ENCODE peak calls at places on chromosomes 16 and 17, in four cellular contexts. One of them, this sample, is unnamed.

GRCh38 chr16:24915019-24915418 is 69.3 kb downstream of the SLC5A11 start:
- DNase-seq in HepG2: no peak
- DNase-seq in K562: no peak
- DNase-seq in GM12878: no peak
- DNase-seq in this sample: no peak

GRCh38 chr16:85181739-85182129 is 69.5 kb upstream of the CIBAR2 start:
- DNase-seq in HepG2: peak; percentile 60
- DNase-seq in K562: no peak
- DNase-seq in GM12878: no peak
- DNase-seq in this sample: no peak

GRCh38 chr16:31529398-31530312 is 2.0 kb downstream of the AHSP start:
- DNase-seq in HepG2: no peak
- DNase-seq in K562: peak; percentile 50
- DNase-seq in GM12878: no peak
- DNase-seq in this sample: peak; percentile 33

GRCh38 chr16:57134982-57135381 is 42.6 kb downstream of the CPNE2 start:
- DNase-seq in HepG2: no peak
- DNase-seq in K562: no peak
- DNase-seq in GM12878: no peak
- DNase-seq in this sample: no peak

GRCh38 chr16:89334988-89335802 is 117.7 kb downstream of the ZNF778 start:
- DNase-seq in HepG2: no peak
- DNase-seq in K562: no peak
- DNase-seq in GM12878: no peak
- DNase-seq in this sample: no peak

GRCh38 chr17:16486373-16487250 is 5.4 kb downstream of the LRRC75A start:
- DNase-seq in HepG2: no peak
- DNase-seq in K562: no peak
- DNase-seq in GM12878: no peak
- DNase-seq in this sample: peak; percentile 50

GRCh38 chr16:87317766-87318121 is 552 bp upstream of the C16orf95 start:
- DNase-seq in HepG2: peak; percentile 67
- DNase-seq in K562: peak; percentile 75
- DNase-seq in GM12878: no peak
- DNase-seq in this sample: no peak

GRCh38 chr17:36980281-36980761 is 31.6 kb downstream of the AATF start:
- DNase-seq in HepG2: no peak
- DNase-seq in K562: peak; percentile 4
- DNase-seq in GM12878: no peak
- DNase-seq in this sample: no peak

GRCh38 chr16:14303654-14304394 is 232.7 kb downstream of the MRTFB start:
- DNase-seq in HepG2: no peak
- DNase-seq in K562: peak; percentile 64
- DNase-seq in GM12878: no peak
- DNase-seq in this sample: peak; percentile 27

GRCh38 chr16:4306439-4307214 is 9.2 kb upstream of the GLIS2 start:
- DNase-seq in HepG2: no peak
- DNase-seq in K562: peak; percentile 22
- DNase-seq in GM12878: no peak
- DNase-seq in this sample: no peak

GRCh38 chr17:74380086-74380958 is 13.0 kb downstream of the GPR142 start:
- DNase-seq in HepG2: no peak
- DNase-seq in K562: no peak
- DNase-seq in GM12878: no peak
- DNase-seq in this sample: no peak

GRCh38 chr17:63772801-63773271 is 561 bp downstream of the CCDC47 start:
- DNase-seq in HepG2: peak; percentile 31
- DNase-seq in K562: peak; percentile 55
- DNase-seq in GM12878: no peak
- DNase-seq in this sample: no peak

GRCh38 chr17:4503283-4504005 is 4.8 kb downstream of the SPNS2 start:
- DNase-seq in HepG2: no peak
- DNase-seq in K562: no peak
- DNase-seq in GM12878: no peak
- DNase-seq in this sample: no peak
- TF ChIP-seq NR2C2 in HepG2: no peak
- TF ChIP-seq NR2C2 in K562: no peak
- TF ChIP-seq NR2C2 in GM12878: no peak
- TF ChIP-seq NR2C2 in this sample: no peak

GRCh38 chr17:17724307-17724921 is 43.2 kb downstream of the RAI1 start:
- DNase-seq in HepG2: no peak
- DNase-seq in K562: no peak
- DNase-seq in GM12878: no peak
- DNase-seq in this sample: peak; percentile 66

GRCh38 chr17:17722906-17723353 is 41.7 kb downstream of the RAI1 start:
- DNase-seq in HepG2: no peak
- DNase-seq in K562: no peak
- DNase-seq in GM12878: no peak
- DNase-seq in this sample: no peak

GRCh38 chr17:17721140-17721668 is 39.9 kb downstream of the RAI1 start:
- DNase-seq in HepG2: no peak
- DNase-seq in K562: no peak
- DNase-seq in GM12878: no peak
- DNase-seq in this sample: no peak

GRCh38 chr17:17723354-17724261 is 42.4 kb downstream of the RAI1 start:
- DNase-seq in HepG2: no peak
- DNase-seq in K562: no peak
- DNase-seq in GM12878: no peak
- DNase-seq in this sample: peak; percentile 57

DNA sequence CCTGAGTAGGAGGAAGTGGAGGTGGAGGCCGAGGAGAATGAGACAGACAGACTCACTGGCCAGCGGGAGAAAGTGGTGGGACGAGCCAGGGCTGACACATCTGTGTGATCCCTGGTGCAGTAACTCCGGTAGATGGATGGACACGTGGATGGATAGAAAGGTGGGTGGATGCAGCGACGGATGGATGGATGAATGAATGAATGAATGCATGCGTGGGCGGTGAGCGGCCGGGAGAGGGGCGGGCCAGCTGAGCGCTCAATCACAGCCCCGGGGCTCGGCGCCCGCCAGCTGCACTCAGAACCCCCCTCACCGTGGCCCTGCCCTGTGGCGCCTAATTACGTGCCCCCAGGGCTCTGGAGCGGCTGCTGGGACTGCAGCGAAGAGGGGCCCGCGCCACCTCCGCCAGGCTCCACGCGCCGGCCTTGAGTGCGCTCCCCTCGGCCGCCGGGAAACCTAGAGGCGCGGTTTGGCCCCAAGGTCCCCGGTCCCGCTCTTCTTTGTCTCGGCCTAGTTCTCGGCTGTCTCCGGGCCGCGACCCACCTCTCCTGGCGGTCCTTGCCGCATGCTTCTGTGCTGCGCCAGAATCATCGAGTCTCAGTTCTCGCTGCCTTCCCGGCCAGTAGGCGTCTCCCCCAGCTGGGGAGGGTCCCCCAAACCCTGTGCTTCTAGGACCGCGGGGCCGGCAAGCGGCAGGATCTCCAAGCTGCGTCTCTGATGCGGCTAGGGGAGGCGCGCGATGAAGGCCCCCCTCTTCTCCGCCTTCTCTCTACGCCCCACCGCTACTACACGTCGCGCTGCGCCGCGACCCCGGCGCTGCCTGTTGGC is 41.0 kb downstream of the RAI1 start:
- DNase-seq in HepG2: no peak
- DNase-seq in K562: no peak
- DNase-seq in GM12878: no peak
- DNase-seq in this sample: peak; percentile 63
- TF ChIP-seq NR2C2 in HepG2: no peak
- TF ChIP-seq NR2C2 in K562: no peak
- TF ChIP-seq NR2C2 in GM12878: no peak
- TF ChIP-seq NR2C2 in this sample: no peak

GRCh38 chr16:10839271-10839661 is 20.7 kb upstream of the TVP23A start:
- DNase-seq in HepG2: no peak
- DNase-seq in K562: no peak
- DNase-seq in GM12878: no peak
- DNase-seq in this sample: no peak
- TF ChIP-seq NR2C2 in HepG2: no peak
- TF ChIP-seq NR2C2 in K562: no peak
- TF ChIP-seq NR2C2 in GM12878: no peak
- TF ChIP-seq NR2C2 in this sample: no peak

DNA sequence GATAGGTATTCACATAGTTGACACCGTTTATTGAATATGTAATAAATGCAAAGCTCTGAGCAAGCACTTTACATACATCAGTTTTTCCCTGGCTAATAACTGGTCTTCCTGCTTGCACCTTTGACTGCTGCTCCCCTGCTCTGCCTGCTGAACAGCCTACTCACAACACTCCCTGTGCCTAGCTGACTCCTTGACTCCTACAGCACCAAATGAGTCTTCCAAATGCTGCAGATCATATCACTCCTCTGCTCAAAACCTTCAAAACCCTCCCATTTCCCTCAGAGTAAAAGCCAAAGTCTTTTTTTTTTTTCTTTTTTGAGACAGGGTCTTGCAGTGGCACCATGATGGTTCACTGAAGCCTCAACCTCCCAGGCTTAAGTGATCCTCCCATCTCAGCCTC is 18.5 kb downstream of the EFCAB3 start:
- DNase-seq in HepG2: no peak
- DNase-seq in K562: no peak
- DNase-seq in GM12878: no peak
- DNase-seq in this sample: no peak
- TF ChIP-seq NR2C2 in HepG2: no peak
- TF ChIP-seq NR2C2 in K562: no peak
- TF ChIP-seq NR2C2 in GM12878: no peak
- TF ChIP-seq NR2C2 in this sample: no peak